ENCODE peak calls at places on chromosome 16, in nine cellular contexts. C is Caki2; W is ACHN; N is activated naive CD4-positive, alpha-beta T cell; R is ecto neural progenitor cell; A is spleen; Q is naive B cell; L is activated T-helper 1 cell treated with anti-CD3 and anti-CD28 coated beads, Interleukin-2, amount 50 U/mL, for 16 hours; Z is activated CD8-positive, alpha-beta memory T cell treated with anti-CD3 and anti-CD28 coated beads, Interleukin-2, amount 50 U/mL, for 48 hours. Y is an unnamed sample.

GRCh38 chr16:65281636-65282035 is 159.8 kb upstream of the CDH11 start:
- DNase-seq in L (no peak), Z (no peak), W (no peak), R (no peak), A (no peak), N (no peak), C (no peak), Q (no peak), Y (no peak)

GRCh38 chr16:81738831-81739496 is 40.1 kb upstream of the PLCG2 start:
- DNase-seq in C (no peak), L (no peak), Q (peak; percentile 92), N (no peak), A (peak; percentile 98), Z (no peak), W (no peak), R (no peak), Y (no peak)

GRCh38 chr16:72042157-72042660 is 12.1 kb upstream of the HP start:
- DNase-seq in Z (no peak), W (no peak), Q (no peak), R (no peak), A (no peak), C (no peak), L (no peak), N (no peak), Y (no peak)

GRCh38 chr16:69171325-69172095 is 15.5 kb upstream of the SNTB2 start:
- DNase-seq in W (no peak), L (no peak), A (no peak), R (no peak), C (no peak), N (no peak), Z (no peak), Q (no peak), Y (no peak)

GRCh38 chr16:17380613-17381012 is 90.1 kb downstream of the XYLT1 start:
- DNase-seq in W (no peak), R (no peak), C (no peak), A (no peak), Z (no peak), L (no peak), Q (no peak), N (no peak), Y (no peak)

GRCh38 chr16:67077871-67078270 is 31.9 kb upstream of the PHAF1 start:
- DNase-seq in L (no peak), N (no peak), C (no peak), A (no peak), W (no peak), Z (no peak), Q (no peak), R (no peak), Y (no peak)

GRCh38 chr16:52251495-52251894 is 295.4 kb downstream of the TOX3 start:
- DNase-seq in Z (no peak), A (no peak), W (no peak), R (no peak), L (no peak), Q (no peak), C (no peak), N (no peak), Y (no peak)

GRCh38 chr16:81585785-81586184 is 141.2 kb downstream of the CMIP start:
- DNase-seq in Q (no peak), C (no peak), N (no peak), A (no peak), W (peak; percentile 58), R (no peak), Z (no peak), L (no peak), Y (no peak)

GRCh38 chr16:88926374-88926990 is 50.5 kb downstream of the CBFA2T3 start:
- DNase-seq in Z (no peak), N (no peak), Q (no peak), L (no peak), W (peak; percentile 34), C (peak; percentile 68), A (no peak), R (no peak), Y (peak; percentile 23)

GRCh38 chr16:48676836-48677235 is 66.9 kb upstream of the N4BP1 start:
- DNase-seq in L (no peak), N (no peak), Z (no peak), A (no peak), C (no peak), W (no peak), Q (no peak), R (no peak), Y (no peak)